ENCODE peak calls at places on chromosome 1, in five cellular contexts. One of them, this sample, is unnamed.

GRCh38 chr1:215888159-215888558 is 321.1 kb downstream of the KCTD3 start:
- DNase-seq in upper lobe of right lung: no peak
- DNase-seq in right lobe of liver: no peak
- DNase-seq in pancreas: no peak
- DNase-seq in ovary: no peak
- DNase-seq in this sample: no peak

GRCh38 chr1:224919508-224919907 is 10.0 kb upstream of the DNAH14 start:
- DNase-seq in right lobe of liver: no peak
- DNase-seq in ovary: no peak
- DNase-seq in pancreas: no peak
- DNase-seq in upper lobe of right lung: no peak
- DNase-seq in this sample: no peak

GRCh38 chr1:118907466-118907865 is 80.7 kb downstream of the TBX15 start:
- DNase-seq in upper lobe of right lung: no peak
- DNase-seq in pancreas: no peak
- DNase-seq in ovary: no peak
- DNase-seq in right lobe of liver: no peak
- DNase-seq in this sample: no peak

GRCh38 chr1:78420185-78420584 is 70.6 kb upstream of the PTGFR start:
- DNase-seq in ovary: no peak
- DNase-seq in pancreas: no peak
- DNase-seq in upper lobe of right lung: no peak
- DNase-seq in right lobe of liver: no peak
- DNase-seq in this sample: no peak

GRCh38 chr1:54200519-54200997 is 591 bp downstream of the MRPL37 start:
- DNase-seq in upper lobe of right lung: no peak
- DNase-seq in pancreas: no peak
- DNase-seq in ovary: no peak
- DNase-seq in right lobe of liver: no peak
- DNase-seq in this sample: no peak

GRCh38 chr1:63906053-63906704 is 132.4 kb downstream of the ROR1 start:
- DNase-seq in pancreas: peak; percentile 50
- DNase-seq in right lobe of liver: no peak
- DNase-seq in ovary: no peak
- DNase-seq in upper lobe of right lung: no peak
- DNase-seq in this sample: no peak

GRCh38 chr1:162080472-162081015 is 11.1 kb downstream of the NOS1AP start:
- DNase-seq in pancreas: no peak
- DNase-seq in upper lobe of right lung: no peak
- DNase-seq in right lobe of liver: no peak
- DNase-seq in ovary: no peak
- DNase-seq in this sample: no peak

GRCh38 chr1:17768651-17769241 is 13.6 kb downstream of the ACTL8 start:
- DNase-seq in pancreas: peak; percentile 31
- DNase-seq in upper lobe of right lung: no peak
- DNase-seq in ovary: no peak
- DNase-seq in right lobe of liver: no peak
- DNase-seq in this sample: peak; percentile 64

GRCh38 chr1:245031041-245031440 is 123.7 kb upstream of the KIF26B start:
- DNase-seq in upper lobe of right lung: no peak
- DNase-seq in ovary: no peak
- DNase-seq in right lobe of liver: no peak
- DNase-seq in pancreas: no peak
- DNase-seq in this sample: no peak

GRCh38 chr1:187759934-187760333 is 931.2 kb downstream of the PLA2G4A start:
- DNase-seq in upper lobe of right lung: no peak
- DNase-seq in pancreas: no peak
- DNase-seq in ovary: no peak
- DNase-seq in right lobe of liver: no peak
- DNase-seq in this sample: no peak

GRCh38 chr1:125066385-125066784 is 3881.6 kb downstream of the SRGAP2C start:
- DNase-seq in ovary: no peak
- DNase-seq in upper lobe of right lung: peak; percentile 41
- DNase-seq in pancreas: no peak
- DNase-seq in right lobe of liver: peak; percentile 31
- DNase-seq in this sample: no peak

GRCh38 chr1:212699839-212700596 is at the start of gene BATF3:
- DNase-seq in right lobe of liver: peak; percentile 61
- DNase-seq in upper lobe of right lung: peak; percentile 85
- DNase-seq in ovary: peak; percentile 40
- DNase-seq in pancreas: peak; percentile 31
- DNase-seq in this sample: peak; percentile 69

GRCh38 chr1:244354810-244355278 is 96.9 kb downstream of the ADSS2 start:
- DNase-seq in right lobe of liver: no peak
- DNase-seq in pancreas: no peak
- DNase-seq in ovary: no peak
- DNase-seq in upper lobe of right lung: no peak
- DNase-seq in this sample: no peak

DNA sequence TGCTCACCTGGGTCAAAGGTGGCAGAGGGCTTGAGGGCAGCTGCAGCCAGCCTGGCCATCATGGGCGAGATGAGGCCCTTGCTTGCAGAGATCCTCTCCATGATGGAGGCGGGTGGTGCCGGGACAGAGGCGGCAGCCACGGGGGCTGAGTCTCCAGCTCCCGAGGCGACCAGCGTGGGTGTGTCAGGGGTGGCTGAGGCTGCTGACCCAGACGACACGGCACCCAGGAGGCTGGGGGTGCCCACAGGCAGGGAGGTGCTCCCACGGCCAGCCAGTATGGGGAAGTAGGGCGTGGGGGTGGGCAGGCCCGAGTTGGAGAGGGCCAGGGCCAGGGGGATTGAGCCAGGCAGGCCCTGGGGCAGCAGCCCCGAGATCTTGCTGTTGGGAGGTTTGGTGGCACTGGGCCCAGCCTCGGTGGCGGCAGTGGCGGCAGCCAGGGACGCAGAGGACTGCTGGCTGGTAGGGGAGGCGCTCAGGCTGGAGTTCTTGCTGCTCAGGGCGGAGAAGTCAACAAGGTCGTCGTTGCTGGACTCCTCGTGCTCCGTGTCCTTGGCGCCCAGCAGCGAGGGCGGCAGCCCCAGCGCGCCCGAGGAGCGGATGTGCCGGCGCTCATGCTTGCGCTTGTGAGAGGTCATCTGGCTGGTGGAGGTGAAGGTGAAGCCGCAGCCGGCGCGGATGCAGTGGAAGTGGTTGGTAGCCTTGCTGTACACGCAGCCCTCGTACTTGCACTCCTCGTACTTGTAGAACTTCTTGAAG is 142.9 kb downstream of the CASZ1 start:
- DNase-seq in pancreas: no peak
- DNase-seq in upper lobe of right lung: no peak
- DNase-seq in ovary: no peak
- DNase-seq in right lobe of liver: no peak
- DNase-seq in this sample: no peak
- H3K27ac ChIP-seq in pancreas: no peak overlapping the region
- H3K27ac ChIP-seq in upper lobe of right lung: no peak overlapping the region
- H3K27ac ChIP-seq in ovary: no peak overlapping the region
- H3K27ac ChIP-seq in right lobe of liver: no peak overlapping the region
- H3K27ac ChIP-seq in this sample: no peak overlapping the region

GRCh38 chr1:107997846-107998245 is 32.9 kb upstream of the VAV3 start:
- DNase-seq in upper lobe of right lung: no peak
- DNase-seq in pancreas: no peak
- DNase-seq in ovary: no peak
- DNase-seq in right lobe of liver: no peak
- DNase-seq in this sample: no peak

GRCh38 chr1:108000620-108001105 is 35.7 kb upstream of the VAV3 start:
- DNase-seq in pancreas: peak; percentile 17
- DNase-seq in ovary: peak; percentile 26
- DNase-seq in right lobe of liver: peak; percentile 50
- DNase-seq in upper lobe of right lung: no peak
- DNase-seq in this sample: peak; percentile 49
- H3K4me1 ChIP-seq in pancreas: no peaks in the 10 kb centered on the region
- H3K4me1 ChIP-seq in ovary: no peaks in the 10 kb centered on the region
- H3K4me1 ChIP-seq in right lobe of liver: no peaks in the 10 kb centered on the region
- H3K4me1 ChIP-seq in upper lobe of right lung: no peaks in the 10 kb centered on the region
- H3K4me1 ChIP-seq in this sample: no peaks in the 10 kb centered on the region

GRCh38 chr1:23437355-23437664 is 12.8 kb upstream of the TCEA3 start:
- DNase-seq in upper lobe of right lung: no peak
- DNase-seq in ovary: no peak
- DNase-seq in right lobe of liver: no peak
- DNase-seq in pancreas: no peak
- DNase-seq in this sample: no peak

GRCh38 chr1:23434260-23434775 is 9.8 kb upstream of the TCEA3 start:
- DNase-seq in pancreas: no peak
- DNase-seq in upper lobe of right lung: no peak
- DNase-seq in right lobe of liver: no peak
- DNase-seq in ovary: no peak
- DNase-seq in this sample: no peak

GRCh38 chr1:23438545-23438944 is 14.0 kb upstream of the TCEA3 start:
- DNase-seq in right lobe of liver: no peak
- DNase-seq in upper lobe of right lung: no peak
- DNase-seq in ovary: no peak
- DNase-seq in pancreas: no peak
- DNase-seq in this sample: no peak

GRCh38 chr1:23433122-23433521 is 8.6 kb upstream of the TCEA3 start:
- DNase-seq in upper lobe of right lung: no peak
- DNase-seq in right lobe of liver: no peak
- DNase-seq in ovary: no peak
- DNase-seq in pancreas: no peak
- DNase-seq in this sample: no peak

GRCh38 chr1:23436520-23437354 is 12.2 kb upstream of the TCEA3 start:
- DNase-seq in pancreas: no peak
- DNase-seq in right lobe of liver: no peak
- DNase-seq in ovary: peak; percentile 68
- DNase-seq in upper lobe of right lung: peak; percentile 87
- DNase-seq in this sample: no peak
- H3K36me3 ChIP-seq in pancreas: no peaks in the 10 kb centered on the region
- H3K36me3 ChIP-seq in right lobe of liver: peaks cover 38% of the 10 kb centered on the region
- H3K36me3 ChIP-seq in ovary: no peaks in the 10 kb centered on the region
- H3K36me3 ChIP-seq in upper lobe of right lung: peaks cover 26% of the 10 kb centered on the region
- H3K36me3 ChIP-seq in this sample: peaks cover 87% of the 10 kb centered on the region

GRCh38 chr1:195462646-195463045 is 1145.6 kb downstream of the KCNT2 start:
- DNase-seq in right lobe of liver: no peak
- DNase-seq in pancreas: no peak
- DNase-seq in ovary: no peak
- DNase-seq in upper lobe of right lung: no peak
- DNase-seq in this sample: no peak
- H3K27ac ChIP-seq in right lobe of liver: no peak overlapping the region
- H3K27ac ChIP-seq in pancreas: no peak overlapping the region
- H3K27ac ChIP-seq in ovary: no peak overlapping the region
- H3K27ac ChIP-seq in upper lobe of right lung: no peak overlapping the region
- H3K27ac ChIP-seq in this sample: no peak overlapping the region

GRCh38 chr1:230159580-230159979 is 92.5 kb downstream of the GALNT2 start:
- DNase-seq in upper lobe of right lung: no peak
- DNase-seq in right lobe of liver: peak; percentile 87
- DNase-seq in pancreas: no peak
- DNase-seq in ovary: no peak
- DNase-seq in this sample: no peak
- H3K4me1 ChIP-seq in upper lobe of right lung: peaks cover 12% of the 10 kb centered on the region
- H3K4me1 ChIP-seq in right lobe of liver: peaks cover 2% of the 10 kb centered on the region
- H3K4me1 ChIP-seq in pancreas: peaks cover 23% of the 10 kb centered on the region
- H3K4me1 ChIP-seq in ovary: peaks cover 21% of the 10 kb centered on the region
- H3K4me1 ChIP-seq in this sample: peaks cover 92% of the 10 kb centered on the region

GRCh38 chr1:88802404-88802803 is 89.0 kb downstream of the GTF2B start:
- DNase-seq in upper lobe of right lung: no peak
- DNase-seq in pancreas: no peak
- DNase-seq in ovary: no peak
- DNase-seq in right lobe of liver: no peak
- DNase-seq in this sample: no peak

GRCh38 chr1:88800382-88801051 is 90.8 kb downstream of the GTF2B start:
- DNase-seq in pancreas: no peak
- DNase-seq in upper lobe of right lung: no peak
- DNase-seq in ovary: no peak
- DNase-seq in right lobe of liver: no peak
- DNase-seq in this sample: no peak

GRCh38 chr1:88801575-88802208 is 89.7 kb downstream of the GTF2B start:
- DNase-seq in pancreas: no peak
- DNase-seq in ovary: no peak
- DNase-seq in right lobe of liver: no peak
- DNase-seq in upper lobe of right lung: no peak
- DNase-seq in this sample: no peak

GRCh38 chr1:88803444-88803843 is 87.9 kb downstream of the GTF2B start:
- DNase-seq in ovary: no peak
- DNase-seq in right lobe of liver: no peak
- DNase-seq in pancreas: no peak
- DNase-seq in upper lobe of right lung: no peak
- DNase-seq in this sample: no peak

DNA sequence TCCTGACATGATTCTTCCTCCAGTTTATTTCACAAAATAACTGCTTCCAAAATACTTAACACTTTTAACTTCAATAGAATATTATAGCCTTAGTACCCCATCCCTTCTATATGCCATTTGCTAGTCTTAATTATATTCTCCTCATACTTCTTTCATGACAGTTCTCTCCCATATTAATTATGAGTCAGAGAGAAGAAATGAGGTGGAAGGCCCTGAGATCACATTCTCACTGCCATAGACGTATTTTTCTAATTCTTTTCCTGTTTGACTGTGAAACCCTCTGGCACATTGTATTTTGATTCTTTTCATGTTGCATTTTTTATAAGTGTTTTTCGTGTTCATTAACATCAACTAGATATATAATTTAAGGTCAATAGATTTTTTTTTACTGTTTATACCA is 88.4 kb downstream of the GTF2B start:
- DNase-seq in ovary: no peak
- DNase-seq in right lobe of liver: no peak
- DNase-seq in upper lobe of right lung: no peak
- DNase-seq in pancreas: no peak
- DNase-seq in this sample: no peak
- H3K36me3 ChIP-seq in ovary: no peaks in the 10 kb centered on the region
- H3K36me3 ChIP-seq in right lobe of liver: peaks cover 33% of the 10 kb centered on the region
- H3K36me3 ChIP-seq in upper lobe of right lung: peaks cover 45% of the 10 kb centered on the region
- H3K36me3 ChIP-seq in pancreas: peaks cover 16% of the 10 kb centered on the region
- H3K36me3 ChIP-seq in this sample: peaks cover 70% of the 10 kb centered on the region